ENCODE peak calls at places on chromosomes 16 and 17, in seven cellular contexts. One of them, this sample, is unnamed.

GRCh38 chr16:46918905-46919792 is 35.0 kb downstream of the GPT2 start:
- DNase-seq in uterus: no peak
- DNase-seq in right lobe of liver: peak
- DNase-seq in brain microvascular endothelial cell: no peak
- DNase-seq in tibial nerve: no peak
- DNase-seq in tibial artery: no peak
- DNase-seq in BJ: no peak
- DNase-seq in this sample: no peak

GRCh38 chr16:75306102-75306762 is 54.8 kb upstream of the BCAR1 start:
- DNase-seq in tibial artery: no peak
- DNase-seq in right lobe of liver: peak
- DNase-seq in uterus: no peak
- DNase-seq in brain microvascular endothelial cell: peak
- DNase-seq in tibial nerve: no peak
- DNase-seq in BJ: no peak
- DNase-seq in this sample: no peak

GRCh38 chr16:52256310-52257078 is 290.4 kb downstream of the TOX3 start:
- DNase-seq in uterus: no peak
- DNase-seq in brain microvascular endothelial cell: no peak
- DNase-seq in tibial artery: no peak
- DNase-seq in tibial nerve: no peak
- DNase-seq in right lobe of liver: no peak
- DNase-seq in BJ: no peak
- DNase-seq in this sample: no peak

GRCh38 chr16:21301168-21301894 is 23.2 kb upstream of the CRYM start:
- DNase-seq in right lobe of liver: peak
- DNase-seq in brain microvascular endothelial cell: peak
- DNase-seq in BJ: no peak
- DNase-seq in uterus: peak
- DNase-seq in tibial nerve: peak
- DNase-seq in tibial artery: peak
- DNase-seq in this sample: peak

GRCh38 chr17:142876-143784 is 5.8 kb downstream of the SCGB1C2 start:
- DNase-seq in right lobe of liver: peak
- DNase-seq in brain microvascular endothelial cell: no peak
- DNase-seq in uterus: no peak
- DNase-seq in BJ: no peak
- DNase-seq in tibial artery: peak
- DNase-seq in tibial nerve: no peak
- DNase-seq in this sample: no peak

GRCh38 chr17:40290629-40291296 is 3.1 kb downstream of the CDC6 start:
- DNase-seq in brain microvascular endothelial cell: peak
- DNase-seq in uterus: peak
- DNase-seq in right lobe of liver: no peak
- DNase-seq in tibial nerve: no peak
- DNase-seq in tibial artery: no peak
- DNase-seq in BJ: peak
- DNase-seq in this sample: no peak

GRCh38 chr17:2108170-2108569 is 53.3 kb downstream of the HIC1 start:
- DNase-seq in uterus: no peak
- DNase-seq in tibial nerve: no peak
- DNase-seq in right lobe of liver: no peak
- DNase-seq in brain microvascular endothelial cell: no peak
- DNase-seq in tibial artery: no peak
- DNase-seq in BJ: no peak
- DNase-seq in this sample: no peak

GRCh38 chr17:69725125-69725524 is 310.6 kb downstream of the MAP2K6 start:
- DNase-seq in uterus: no peak
- DNase-seq in tibial nerve: no peak
- DNase-seq in brain microvascular endothelial cell: no peak
- DNase-seq in BJ: no peak
- DNase-seq in tibial artery: no peak
- DNase-seq in right lobe of liver: no peak
- DNase-seq in this sample: no peak

GRCh38 chr16:22264786-22265185 is 32.4 kb upstream of the POLR3E start:
- DNase-seq in uterus: no peak
- DNase-seq in tibial nerve: no peak
- DNase-seq in right lobe of liver: no peak
- DNase-seq in brain microvascular endothelial cell: no peak
- DNase-seq in BJ: no peak
- DNase-seq in tibial artery: no peak
- DNase-seq in this sample: no peak

GRCh38 chr17:42843358-42843934 is 934 bp upstream of the AOC2 start:
- DNase-seq in tibial nerve: no peak
- DNase-seq in uterus: no peak
- DNase-seq in right lobe of liver: no peak
- DNase-seq in brain microvascular endothelial cell: peak
- DNase-seq in tibial artery: no peak
- DNase-seq in BJ: no peak
- DNase-seq in this sample: no peak

GRCh38 chr17:46890638-46891037 is 32.3 kb upstream of the GOSR2 start:
- DNase-seq in uterus: no peak
- DNase-seq in right lobe of liver: no peak
- DNase-seq in BJ: no peak
- DNase-seq in brain microvascular endothelial cell: no peak
- DNase-seq in tibial artery: no peak
- DNase-seq in tibial nerve: no peak
- DNase-seq in this sample: no peak

GRCh38 chr17:67260051-67260987 is 15.3 kb upstream of the HELZ start:
- DNase-seq in uterus: peak
- DNase-seq in BJ: peak
- DNase-seq in brain microvascular endothelial cell: peak
- DNase-seq in tibial artery: no peak
- DNase-seq in right lobe of liver: peak
- DNase-seq in tibial nerve: no peak
- DNase-seq in this sample: no peak

GRCh38 chr17:28728364-28729200 is at the start of gene NEK8:
- DNase-seq in brain microvascular endothelial cell: peak
- DNase-seq in tibial artery: peak
- DNase-seq in BJ: peak
- DNase-seq in uterus: peak
- DNase-seq in right lobe of liver: peak
- DNase-seq in tibial nerve: peak
- DNase-seq in this sample: peak

GRCh38 chr17:48016112-48016511 is 21.5 kb downstream of the COPZ2 start:
- DNase-seq in uterus: no peak
- DNase-seq in tibial artery: no peak
- DNase-seq in right lobe of liver: no peak
- DNase-seq in BJ: no peak
- DNase-seq in tibial nerve: no peak
- DNase-seq in brain microvascular endothelial cell: peak
- DNase-seq in this sample: no peak

GRCh38 chr17:80441133-80441578 is 26.2 kb downstream of the ENDOV start:
- DNase-seq in BJ: no peak
- DNase-seq in tibial nerve: no peak
- DNase-seq in uterus: no peak
- DNase-seq in tibial artery: no peak
- DNase-seq in right lobe of liver: no peak
- DNase-seq in brain microvascular endothelial cell: no peak
- DNase-seq in this sample: no peak

GRCh38 chr17:40632206-40632605 is 15.4 kb downstream of the SMARCE1 start:
- DNase-seq in tibial nerve: no peak
- DNase-seq in brain microvascular endothelial cell: no peak
- DNase-seq in right lobe of liver: no peak
- DNase-seq in BJ: no peak
- DNase-seq in uterus: no peak
- DNase-seq in tibial artery: no peak
- DNase-seq in this sample: no peak

GRCh38 chr16:47925811-47926460 is 229.9 kb downstream of the ABCC12 start:
- DNase-seq in tibial artery: no peak
- DNase-seq in brain microvascular endothelial cell: no peak
- DNase-seq in BJ: no peak
- DNase-seq in right lobe of liver: no peak
- DNase-seq in uterus: no peak
- DNase-seq in tibial nerve: no peak
- DNase-seq in this sample: no peak

GRCh38 chr17:17081304-17081940 is 39.2 kb downstream of the MPRIP start:
- DNase-seq in tibial artery: peak
- DNase-seq in tibial nerve: peak
- DNase-seq in uterus: no peak
- DNase-seq in right lobe of liver: no peak
- DNase-seq in BJ: no peak
- DNase-seq in brain microvascular endothelial cell: no peak
- DNase-seq in this sample: no peak

GRCh38 chr17:56324676-56325075 is 171.4 kb downstream of the ANKFN1 start:
- DNase-seq in uterus: no peak
- DNase-seq in brain microvascular endothelial cell: no peak
- DNase-seq in BJ: no peak
- DNase-seq in tibial artery: no peak
- DNase-seq in tibial nerve: no peak
- DNase-seq in right lobe of liver: no peak
- DNase-seq in this sample: no peak

GRCh38 chr17:28896491-28896883 is 1.0 kb downstream of the FLOT2 start:
- DNase-seq in brain microvascular endothelial cell: no peak
- DNase-seq in tibial nerve: no peak
- DNase-seq in BJ: no peak
- DNase-seq in tibial artery: no peak
- DNase-seq in right lobe of liver: no peak
- DNase-seq in uterus: no peak
- DNase-seq in this sample: no peak

GRCh38 chr17:50096092-50096491 is 941 bp downstream of the PDK2 start:
- DNase-seq in brain microvascular endothelial cell: no peak
- DNase-seq in uterus: no peak
- DNase-seq in right lobe of liver: peak
- DNase-seq in tibial nerve: no peak
- DNase-seq in tibial artery: no peak
- DNase-seq in BJ: no peak
- DNase-seq in this sample: no peak

GRCh38 chr17:11326492-11326891 is 85.5 kb downstream of the SHISA6 start:
- DNase-seq in tibial artery: no peak
- DNase-seq in BJ: no peak
- DNase-seq in brain microvascular endothelial cell: no peak
- DNase-seq in right lobe of liver: no peak
- DNase-seq in tibial nerve: no peak
- DNase-seq in uterus: no peak
- DNase-seq in this sample: no peak

GRCh38 chr16:68658258-68658973 is 13.3 kb downstream of the CDH3 start:
- DNase-seq in right lobe of liver: no peak
- DNase-seq in tibial artery: no peak
- DNase-seq in uterus: no peak
- DNase-seq in brain microvascular endothelial cell: peak
- DNase-seq in tibial nerve: no peak
- DNase-seq in BJ: peak
- DNase-seq in this sample: no peak

GRCh38 chr16:56862776-56863175 is 2.2 kb upstream of the SLC12A3 start:
- DNase-seq in tibial nerve: no peak
- DNase-seq in brain microvascular endothelial cell: no peak
- DNase-seq in BJ: no peak
- DNase-seq in tibial artery: no peak
- DNase-seq in right lobe of liver: no peak
- DNase-seq in uterus: no peak
- DNase-seq in this sample: no peak

GRCh38 chr16:1026057-1026783 is 44.6 kb downstream of the SOX8 start:
- DNase-seq in brain microvascular endothelial cell: no peak
- DNase-seq in tibial artery: no peak
- DNase-seq in right lobe of liver: no peak
- DNase-seq in tibial nerve: no peak
- DNase-seq in uterus: no peak
- DNase-seq in BJ: no peak
- DNase-seq in this sample: no peak

GRCh38 chr16:49281481-49281842 is at the start of gene CBLN1:
- DNase-seq in tibial nerve: no peak
- DNase-seq in BJ: no peak
- DNase-seq in tibial artery: no peak
- DNase-seq in uterus: no peak
- DNase-seq in brain microvascular endothelial cell: no peak
- DNase-seq in right lobe of liver: no peak
- DNase-seq in this sample: no peak
- H3K4me3 ChIP-seq in tibial nerve: peak
- H3K4me3 ChIP-seq in BJ: peak
- H3K4me3 ChIP-seq in tibial artery: peak
- H3K4me3 ChIP-seq in uterus: peak
- H3K4me3 ChIP-seq in brain microvascular endothelial cell: no peak
- H3K4me3 ChIP-seq in right lobe of liver: peak
- H3K4me3 ChIP-seq in this sample: peak

GRCh38 chr16:2716948-2717347 is 3.1 kb downstream of the PRSS27 start:
- DNase-seq in uterus: no peak
- DNase-seq in tibial nerve: no peak
- DNase-seq in BJ: no peak
- DNase-seq in brain microvascular endothelial cell: no peak
- DNase-seq in right lobe of liver: no peak
- DNase-seq in tibial artery: no peak
- DNase-seq in this sample: no peak
- TF ChIP-seq CTCF in uterus: no peak
- TF ChIP-seq CTCF in tibial nerve: no peak
- TF ChIP-seq CTCF in BJ: no peak
- TF ChIP-seq CTCF in brain microvascular endothelial cell: peak
- TF ChIP-seq CTCF in right lobe of liver: no peak
- TF ChIP-seq CTCF in tibial artery: no peak
- TF ChIP-seq CTCF in this sample: no peak

DNA sequence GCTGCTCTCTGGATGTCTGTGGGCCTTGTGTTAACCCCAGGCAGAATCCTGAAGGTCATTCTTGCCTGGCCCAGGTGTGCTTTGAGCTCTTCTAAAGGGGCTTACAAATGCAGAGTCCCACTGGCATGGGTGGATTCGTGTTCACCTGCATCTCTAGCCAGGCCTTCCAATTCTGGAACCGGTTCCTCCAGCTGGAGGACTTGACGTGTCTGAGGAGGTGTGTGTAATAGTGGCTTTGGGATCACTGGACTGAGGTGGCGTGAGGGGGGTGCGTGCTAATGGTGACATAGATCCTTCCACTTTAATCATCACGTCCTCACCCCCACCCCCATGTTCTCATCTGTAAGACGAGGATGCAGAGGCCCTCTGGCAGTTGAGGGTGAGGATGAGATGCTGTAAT is 4.8 kb downstream of the GSE1 start:
- DNase-seq in uterus: no peak
- DNase-seq in tibial artery: no peak
- DNase-seq in BJ: no peak
- DNase-seq in tibial nerve: no peak
- DNase-seq in brain microvascular endothelial cell: no peak
- DNase-seq in right lobe of liver: no peak
- DNase-seq in this sample: no peak
- H3K4me3 ChIP-seq in uterus: no peak
- H3K4me3 ChIP-seq in tibial artery: no peak
- H3K4me3 ChIP-seq in BJ: no peak
- H3K4me3 ChIP-seq in tibial nerve: no peak
- H3K4me3 ChIP-seq in brain microvascular endothelial cell: no peak
- H3K4me3 ChIP-seq in right lobe of liver: no peak
- H3K4me3 ChIP-seq in this sample: no peak

DNA sequence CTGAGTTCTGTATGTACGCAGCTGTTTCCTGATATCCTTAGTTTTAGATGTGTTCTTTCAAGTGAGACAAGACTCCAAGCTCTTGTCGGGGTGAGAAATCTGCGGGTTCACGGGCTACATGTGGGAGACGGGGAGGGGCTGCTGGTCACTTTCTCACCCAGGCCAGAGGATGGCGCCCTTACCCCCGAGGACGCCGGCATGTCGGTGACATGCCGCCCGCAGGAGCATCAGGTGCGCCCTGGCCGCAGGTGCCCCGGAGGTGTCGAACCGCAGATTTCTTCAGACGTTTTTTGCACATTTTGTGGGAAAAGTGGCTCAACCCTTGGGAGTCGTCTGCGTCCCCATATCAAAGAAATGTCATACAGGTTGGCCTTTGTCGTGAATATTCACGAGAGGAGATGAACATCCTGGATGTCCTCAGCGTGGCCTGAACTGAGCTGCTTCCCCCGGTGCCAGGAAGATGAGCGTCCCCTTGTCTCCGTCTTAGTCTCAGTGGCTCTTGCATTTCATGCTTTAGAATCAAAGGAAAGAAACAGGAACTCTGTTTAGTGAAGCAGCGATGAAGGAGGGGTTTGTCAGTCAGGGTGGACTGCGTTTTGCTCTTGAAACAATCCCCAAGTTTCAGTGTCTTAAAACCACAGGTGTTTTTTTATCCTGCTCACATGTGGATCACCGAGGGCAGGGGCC is 75.3 kb upstream of the ZNF750 start:
- DNase-seq in tibial artery: no peak
- DNase-seq in uterus: no peak
- DNase-seq in brain microvascular endothelial cell: no peak
- DNase-seq in right lobe of liver: no peak
- DNase-seq in tibial nerve: no peak
- DNase-seq in BJ: no peak
- DNase-seq in this sample: no peak
- TF ChIP-seq CTCF in tibial artery: no peak
- TF ChIP-seq CTCF in uterus: no peak
- TF ChIP-seq CTCF in brain microvascular endothelial cell: no peak
- TF ChIP-seq CTCF in right lobe of liver: no peak
- TF ChIP-seq CTCF in tibial nerve: no peak
- TF ChIP-seq CTCF in BJ: no peak
- TF ChIP-seq CTCF in this sample: no peak

This sample was measured in suprapubic skin.